ENCODE peak calls at places on chromosomes 1 and 21, in ten cellular contexts. U, N, J, H, X, F, V, Q, D and Y are unnamed samples.

GRCh38 chr1:201011616-201012015 is 11.9 kb downstream of the KIF21B start:
- DNase-seq in U (no peak), Q (no peak), D (no peak), X (no peak), J (peak; percentile 54), H (no peak), N (no peak), V (no peak), F (no peak), Y (no peak)

GRCh38 chr21:25396135-25396711 is 211.1 kb downstream of the MRPL39 start:
- DNase-seq in J (no peak), U (no peak), H (no peak), F (no peak), D (no peak), X (no peak), V (no peak), Q (no peak), N (no peak), Y (no peak)

GRCh38 chr1:67500413-67500959 is 70.3 kb upstream of the SERBP1 start:
- DNase-seq in D (peak; percentile 84), N (peak; percentile 94), H (peak; percentile 89), X (peak; percentile 15), U (peak; percentile 82), V (peak; percentile 56), F (peak; percentile 89), J (peak; percentile 91), Q (peak; percentile 88), Y (peak; percentile 93)

GRCh38 chr1:31031330-31032143 is 34.0 kb downstream of the PUM1 start:
- DNase-seq in X (no peak), D (no peak), H (no peak), J (no peak), U (no peak), N (no peak), F (no peak), V (no peak), Q (no peak), Y (no peak)

GRCh38 chr1:6471086-6471841 is 5.3 kb upstream of the TNFRSF25 start:
- DNase-seq in U (peak; percentile 54), N (no peak), F (no peak), H (no peak), Q (no peak), J (peak; percentile 72), X (no peak), D (no peak), V (no peak), Y (no peak)

GRCh38 chr1:45765999-45766792 is 15.7 kb upstream of the IPP start:
- DNase-seq in X (no peak), J (no peak), U (no peak), V (no peak), F (no peak), N (no peak), H (no peak), Q (no peak), D (no peak), Y (peak; percentile 21)

GRCh38 chr1:14775434-14775833 is 176.9 kb downstream of the KAZN start:
- DNase-seq in F (no peak), Q (no peak), D (no peak), U (no peak), N (no peak), J (no peak), V (no peak), X (no peak), H (no peak), Y (no peak)

GRCh38 chr1:213934642-213935041 is 53.1 kb upstream of the PROX1 start:
- DNase-seq in J (peak; percentile 71), X (no peak), H (peak; percentile 10), N (no peak), Q (peak; percentile 94), F (no peak), U (no peak), V (no peak), D (no peak), Y (no peak)

GRCh38 chr1:191714810-191715209 is 443.5 kb upstream of the RGS18 start:
- DNase-seq in N (no peak), U (no peak), V (no peak), D (no peak), Q (no peak), F (no peak), J (no peak), X (no peak), H (no peak), Y (no peak)

GRCh38 chr1:97630281-97630680 is 290.6 kb downstream of the DPYD start:
- DNase-seq in F (no peak), X (no peak), V (no peak), Q (no peak), N (peak; percentile 11), H (no peak), D (no peak), U (no peak), J (no peak), Y (no peak)

GRCh38 chr1:21586222-21586621 is 77.0 kb downstream of the ALPL start:
- DNase-seq in V (no peak), U (no peak), X (no peak), H (no peak), F (no peak), J (no peak), N (peak; percentile 92), Q (no peak), D (no peak), Y (no peak)

GRCh38 chr1:222009105-222009730 is 267.3 kb upstream of the DUSP10 start:
- DNase-seq in X (no peak), N (peak; percentile 9), U (no peak), F (peak; percentile 14), H (peak; percentile 23), Q (peak; percentile 15), J (no peak), V (no peak), D (peak; percentile 42), Y (no peak)

GRCh38 chr21:29029524-29029923 is 5.1 kb downstream of the USP16 start:
- DNase-seq in V (no peak), Q (no peak), D (no peak), U (no peak), H (no peak), N (no peak), X (no peak), J (no peak), F (no peak), Y (no peak)

GRCh38 chr21:29030909-29031308 is 6.4 kb downstream of the USP16 start:
- DNase-seq in V (no peak), H (no peak), X (no peak), Q (no peak), N (no peak), F (no peak), D (no peak), U (no peak), J (no peak), Y (no peak)

GRCh38 chr21:29033871-29034270 is 9.4 kb downstream of the USP16 start:
- DNase-seq in D (no peak), N (no peak), H (peak; percentile 7), U (no peak), Q (no peak), V (no peak), X (no peak), F (no peak), J (no peak), Y (no peak)

GRCh38 chr21:29034678-29035077 is 10.2 kb downstream of the USP16 start:
- DNase-seq in U (no peak), F (no peak), Q (no peak), H (no peak), N (no peak), J (no peak), V (no peak), X (no peak), D (no peak), Y (no peak)

GRCh38 chr21:29033301-29033700 is 8.8 kb downstream of the USP16 start:
- DNase-seq in N (no peak), X (no peak), F (no peak), Q (no peak), D (no peak), J (no peak), H (no peak), V (no peak), U (no peak), Y (no peak)
- TF ChIP-seq CTCF in N (no peak), X (no peak), F (no peak), Q (no peak), D (no peak), J (no peak), H (no peak), V (no peak), U (no peak), Y (no peak)

DNA sequence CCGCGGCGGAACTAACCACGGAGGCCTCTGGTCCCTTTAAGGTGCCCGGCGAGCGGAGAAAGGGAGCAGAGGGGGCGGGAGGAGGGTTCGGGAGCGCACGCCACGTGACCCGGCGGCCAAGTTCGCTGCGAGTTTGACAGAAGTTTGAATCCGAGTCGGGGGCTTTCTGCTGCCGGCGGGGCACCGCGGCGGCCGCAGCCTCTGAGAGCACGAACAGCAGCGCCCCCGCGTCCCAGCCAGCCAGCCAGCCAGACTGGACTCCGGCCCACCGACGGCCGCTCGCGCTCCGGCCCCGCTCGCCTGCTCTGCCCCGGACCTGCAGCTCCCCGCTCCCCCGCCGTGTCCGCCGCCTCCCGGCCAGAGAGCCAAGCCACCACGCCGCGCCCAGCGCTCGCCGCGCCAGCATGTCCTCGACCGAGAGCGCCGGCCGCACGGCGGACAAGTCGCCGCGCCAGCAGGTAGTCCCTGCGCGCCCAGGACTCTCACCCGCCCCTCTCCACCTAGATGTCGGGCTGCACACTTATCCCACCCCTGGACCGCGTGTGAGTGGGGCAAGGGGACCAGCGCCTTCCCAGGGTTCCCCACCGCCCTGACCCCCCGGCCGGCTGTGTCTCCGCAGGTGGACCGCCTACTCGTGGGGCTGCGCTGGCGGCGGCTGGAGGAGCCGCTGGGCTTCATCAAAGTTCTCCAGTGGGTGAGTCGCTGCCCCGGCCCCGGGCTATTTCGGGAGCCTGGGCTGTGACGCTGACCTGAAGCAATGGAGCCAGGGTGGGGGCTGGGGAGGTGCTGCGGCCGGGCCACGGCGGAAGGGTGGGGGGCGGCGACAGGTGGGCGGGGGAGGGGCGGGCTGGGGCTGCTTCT is at the start of gene SYPL2:
- DNase-seq in V (no peak), U (no peak), N (peak; percentile 71), J (peak; percentile 89), Q (peak; percentile 70), F (no peak), X (no peak), H (peak; percentile 21), D (no peak), Y (no peak)
- H3K4me3 ChIP-seq in V (peak within 1 kb of the TSS; percentile 35), U (peak within 1 kb of the TSS; percentile 23), N (peak within 1 kb of the TSS; percentile 52), J (peak within 1 kb of the TSS; percentile 72), Q (peak within 1 kb of the TSS; percentile 35), F (no peak within 1 kb of the TSS), X (peak within 1 kb of the TSS; percentile 83), H (peak within 1 kb of the TSS; percentile 72), D (peak within 1 kb of the TSS; percentile 46), Y (peak within 1 kb of the TSS; percentile 58)

GRCh38 chr1:25650219-25650576 is 33.6 kb downstream of the MAN1C1 start:
- DNase-seq in N (no peak), D (no peak), J (no peak), X (no peak), Q (no peak), F (no peak), U (no peak), V (no peak), H (no peak), Y (no peak)
- TF ChIP-seq CTCF in N (no peak), D (no peak), J (no peak), X (no peak), Q (no peak), F (no peak), U (no peak), V (no peak), H (no peak), Y (no peak)

DNA sequence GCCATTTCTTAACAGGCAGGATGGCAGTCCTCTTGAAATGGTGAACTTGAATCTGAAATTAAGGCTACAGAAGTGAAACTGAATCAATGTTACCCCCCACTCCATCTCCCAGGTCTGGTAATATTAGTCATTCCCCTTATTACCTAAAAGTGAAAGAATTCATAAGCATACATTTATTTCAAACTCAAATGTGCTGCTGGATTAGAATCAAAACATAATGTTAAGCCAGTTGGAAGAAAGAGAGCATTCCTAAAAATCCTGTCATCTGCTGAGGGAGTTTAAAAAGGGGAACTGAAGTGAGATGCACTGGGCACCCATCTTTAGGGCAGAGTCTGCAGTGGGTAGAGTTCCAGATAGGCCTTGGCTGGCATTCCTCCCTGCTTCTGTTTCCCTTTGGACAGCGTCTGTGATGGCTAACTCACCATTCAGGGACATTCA is 17.4 kb downstream of the KIAA0319L start:
- DNase-seq in X (no peak), N (no peak), F (no peak), Q (no peak), J (no peak), U (no peak), D (peak; percentile 53), V (no peak), H (peak; percentile 44), Y (peak; percentile 28)
- H3K4me3 ChIP-seq in X (no peak overlapping the region), N (no peak overlapping the region), F (no peak overlapping the region), Q (no peak overlapping the region), J (no peak overlapping the region), U (no peak overlapping the region), D (no peak overlapping the region), V (no peak overlapping the region), H (no peak overlapping the region), Y (no peak overlapping the region)